ENCODE peak calls at places on chromosomes 7 and 10, in eight cellular contexts. One of them, this sample, is unnamed. For H3K27me3, the result is how much of the 10 kb centered on the place peaks cover.

GRCh38 chr10:112904000-112904399 is 46.0 kb upstream of the TCF7L2 start:
- DNase-seq in tibial artery: no peak
- DNase-seq in hepatocyte: peak
- DNase-seq in HCT116: peak
- DNase-seq in heart left ventricle: no peak
- DNase-seq in SK-N-SH: no peak
- DNase-seq in pancreas: no peak
- DNase-seq in WERI-Rb-1: no peak
- DNase-seq in this sample: peak

GRCh38 chr7:1321411-1322239 is 89.0 kb downstream of the UNCX start:
- DNase-seq in tibial artery: no peak
- DNase-seq in hepatocyte: no peak
- DNase-seq in HCT116: no peak
- DNase-seq in heart left ventricle: no peak
- DNase-seq in SK-N-SH: peak
- DNase-seq in pancreas: no peak
- DNase-seq in WERI-Rb-1: peak
- DNase-seq in this sample: no peak

GRCh38 chr10:29811751-29812427 is 177.1 kb upstream of the SVIL start:
- DNase-seq in tibial artery: peak
- DNase-seq in hepatocyte: peak
- DNase-seq in HCT116: no peak
- DNase-seq in heart left ventricle: peak
- DNase-seq in SK-N-SH: peak
- DNase-seq in pancreas: peak
- DNase-seq in WERI-Rb-1: no peak
- DNase-seq in this sample: peak

GRCh38 chr7:37195388-37195787 is 253.3 kb downstream of the ELMO1 start:
- DNase-seq in tibial artery: no peak
- DNase-seq in hepatocyte: no peak
- DNase-seq in HCT116: no peak
- DNase-seq in heart left ventricle: no peak
- DNase-seq in SK-N-SH: no peak
- DNase-seq in pancreas: no peak
- DNase-seq in WERI-Rb-1: no peak
- DNase-seq in this sample: no peak

GRCh38 chr10:102352066-102352715 is 43.3 kb upstream of the NFKB2 start:
- DNase-seq in tibial artery: no peak
- DNase-seq in hepatocyte: peak
- DNase-seq in HCT116: peak
- DNase-seq in heart left ventricle: peak
- DNase-seq in SK-N-SH: peak
- DNase-seq in pancreas: peak
- DNase-seq in WERI-Rb-1: peak
- DNase-seq in this sample: peak

GRCh38 chr10:85787393-85787792 is 579.2 kb downstream of the GRID1 start:
- DNase-seq in tibial artery: no peak
- DNase-seq in hepatocyte: no peak
- DNase-seq in HCT116: no peak
- DNase-seq in heart left ventricle: no peak
- DNase-seq in SK-N-SH: no peak
- DNase-seq in pancreas: no peak
- DNase-seq in WERI-Rb-1: no peak
- DNase-seq in this sample: no peak

GRCh38 chr7:5523052-5523711 is 99.5 kb upstream of the TNRC18 start:
- DNase-seq in tibial artery: no peak
- DNase-seq in hepatocyte: peak
- DNase-seq in HCT116: no peak
- DNase-seq in heart left ventricle: peak
- DNase-seq in SK-N-SH: no peak
- DNase-seq in pancreas: no peak
- DNase-seq in WERI-Rb-1: no peak
- DNase-seq in this sample: no peak

GRCh38 chr7:82964150-82964882 is 198.4 kb downstream of the PCLO start:
- DNase-seq in tibial artery: no peak
- DNase-seq in hepatocyte: no peak
- DNase-seq in HCT116: no peak
- DNase-seq in heart left ventricle: no peak
- DNase-seq in SK-N-SH: no peak
- DNase-seq in pancreas: no peak
- DNase-seq in WERI-Rb-1: no peak
- DNase-seq in this sample: no peak

GRCh38 chr10:13627459-13628310 is 40.9 kb downstream of the PRPF18 start:
- DNase-seq in tibial artery: no peak
- DNase-seq in hepatocyte: no peak
- DNase-seq in HCT116: no peak
- DNase-seq in heart left ventricle: no peak
- DNase-seq in SK-N-SH: no peak
- DNase-seq in pancreas: no peak
- DNase-seq in WERI-Rb-1: no peak
- DNase-seq in this sample: no peak

GRCh38 chr10:132643709-132644543 is 106.3 kb downstream of the INPP5A start:
- DNase-seq in tibial artery: peak
- DNase-seq in hepatocyte: no peak
- DNase-seq in HCT116: no peak
- DNase-seq in heart left ventricle: no peak
- DNase-seq in SK-N-SH: peak
- DNase-seq in pancreas: no peak
- DNase-seq in WERI-Rb-1: peak
- DNase-seq in this sample: no peak

GRCh38 chr7:116177009-116177408 is 33.3 kb upstream of the TES start:
- DNase-seq in tibial artery: no peak
- DNase-seq in hepatocyte: no peak
- DNase-seq in HCT116: no peak
- DNase-seq in heart left ventricle: no peak
- DNase-seq in SK-N-SH: no peak
- DNase-seq in pancreas: no peak
- DNase-seq in WERI-Rb-1: no peak
- DNase-seq in this sample: peak

GRCh38 chr7:69402696-69403095 is 195.6 kb upstream of the AUTS2 start:
- DNase-seq in tibial artery: no peak
- DNase-seq in hepatocyte: no peak
- DNase-seq in HCT116: no peak
- DNase-seq in heart left ventricle: no peak
- DNase-seq in SK-N-SH: no peak
- DNase-seq in pancreas: no peak
- DNase-seq in WERI-Rb-1: peak
- DNase-seq in this sample: no peak

GRCh38 chr7:7254908-7255307 is 72.6 kb downstream of the C1GALT1 start:
- DNase-seq in tibial artery: no peak
- DNase-seq in hepatocyte: peak
- DNase-seq in HCT116: no peak
- DNase-seq in heart left ventricle: no peak
- DNase-seq in SK-N-SH: no peak
- DNase-seq in pancreas: no peak
- DNase-seq in WERI-Rb-1: no peak
- DNase-seq in this sample: no peak

GRCh38 chr7:91628742-91629141 is 251.8 kb downstream of the MTERF1 start:
- DNase-seq in tibial artery: no peak
- DNase-seq in hepatocyte: no peak
- DNase-seq in HCT116: no peak
- DNase-seq in heart left ventricle: peak
- DNase-seq in SK-N-SH: peak
- DNase-seq in pancreas: no peak
- DNase-seq in WERI-Rb-1: no peak
- DNase-seq in this sample: no peak

GRCh38 chr7:91634485-91635177 is 245.9 kb downstream of the MTERF1 start:
- DNase-seq in tibial artery: no peak
- DNase-seq in hepatocyte: no peak
- DNase-seq in HCT116: no peak
- DNase-seq in heart left ventricle: no peak
- DNase-seq in SK-N-SH: no peak
- DNase-seq in pancreas: no peak
- DNase-seq in WERI-Rb-1: no peak
- DNase-seq in this sample: no peak

GRCh38 chr7:91632234-91632947 is 248.1 kb downstream of the MTERF1 start:
- DNase-seq in tibial artery: no peak
- DNase-seq in hepatocyte: no peak
- DNase-seq in HCT116: no peak
- DNase-seq in heart left ventricle: no peak
- DNase-seq in SK-N-SH: no peak
- DNase-seq in pancreas: no peak
- DNase-seq in WERI-Rb-1: no peak
- DNase-seq in this sample: no peak

GRCh38 chr7:91632948-91633519 is 247.5 kb downstream of the MTERF1 start:
- DNase-seq in tibial artery: no peak
- DNase-seq in hepatocyte: no peak
- DNase-seq in HCT116: no peak
- DNase-seq in heart left ventricle: no peak
- DNase-seq in SK-N-SH: no peak
- DNase-seq in pancreas: no peak
- DNase-seq in WERI-Rb-1: no peak
- DNase-seq in this sample: no peak

DNA sequence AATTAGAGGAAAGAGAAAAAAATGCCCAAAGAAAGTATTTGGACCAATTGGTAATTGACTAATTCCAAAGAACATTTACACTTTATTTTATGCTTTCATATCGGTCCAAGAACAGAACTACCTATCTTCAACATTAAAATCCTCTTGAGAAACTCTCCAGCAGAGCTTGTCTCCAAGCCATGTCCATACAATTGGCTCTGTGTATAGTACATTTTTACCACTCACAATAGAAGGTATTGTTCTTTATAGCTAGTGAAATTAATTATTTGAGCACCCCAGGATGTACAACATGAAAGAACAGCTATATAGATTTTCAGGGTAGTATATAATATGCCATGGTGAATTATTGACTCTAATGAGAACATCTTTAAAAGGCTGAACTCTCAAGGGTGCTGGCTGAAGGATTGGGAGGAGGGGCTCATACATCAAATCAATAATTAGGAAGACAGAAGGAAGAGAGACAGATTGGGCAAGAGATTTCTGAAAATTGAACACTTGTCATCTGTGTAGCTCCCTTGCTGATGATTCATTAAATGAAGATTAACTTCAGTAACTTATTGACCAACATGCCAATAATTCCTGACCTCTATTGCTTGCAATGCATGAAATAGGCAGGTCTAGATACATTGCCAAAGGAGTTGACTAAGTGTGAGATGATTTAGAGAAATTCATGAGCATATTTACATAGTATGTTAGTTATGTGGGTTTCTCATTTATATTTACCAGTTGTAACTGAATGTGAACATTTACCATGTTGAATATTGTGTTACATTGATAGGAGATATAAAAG is 249.7 kb downstream of the MTERF1 start:
- DNase-seq in tibial artery: no peak
- DNase-seq in hepatocyte: no peak
- DNase-seq in HCT116: no peak
- DNase-seq in heart left ventricle: no peak
- DNase-seq in SK-N-SH: no peak
- DNase-seq in pancreas: no peak
- DNase-seq in WERI-Rb-1: no peak
- DNase-seq in this sample: no peak
- TF ChIP-seq CTCF in tibial artery: no peak
- TF ChIP-seq CTCF in hepatocyte: no peak
- TF ChIP-seq CTCF in HCT116: no peak
- TF ChIP-seq CTCF in heart left ventricle: no peak
- TF ChIP-seq CTCF in SK-N-SH: no peak
- TF ChIP-seq CTCF in pancreas: no peak
- TF ChIP-seq CTCF in WERI-Rb-1: no peak
- TF ChIP-seq CTCF in this sample: no peak

DNA sequence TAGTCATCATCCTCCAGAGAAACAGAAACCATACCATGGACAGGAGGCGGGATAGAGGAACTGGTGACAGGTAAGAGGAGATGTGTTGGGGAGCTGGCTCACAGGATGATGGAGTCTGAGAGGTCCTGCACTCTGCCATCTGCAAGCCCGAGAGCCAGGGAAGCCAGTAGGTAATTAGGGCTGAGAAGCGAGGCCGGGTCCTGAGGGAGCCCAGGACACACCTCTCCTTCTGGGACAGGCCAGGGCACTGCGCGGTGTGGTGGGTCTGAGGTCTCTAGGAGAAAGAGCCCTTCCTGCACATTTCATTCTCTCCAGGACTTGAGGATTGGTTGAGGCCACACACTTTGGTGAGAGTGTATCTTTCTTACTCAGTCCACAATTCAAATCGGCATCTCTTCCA is 415.5 kb downstream of the GLRX3 start:
- DNase-seq in tibial artery: no peak
- DNase-seq in hepatocyte: no peak
- DNase-seq in HCT116: no peak
- DNase-seq in heart left ventricle: no peak
- DNase-seq in SK-N-SH: no peak
- DNase-seq in pancreas: no peak
- DNase-seq in WERI-Rb-1: no peak
- DNase-seq in this sample: no peak
- H3K27me3 ChIP-seq in tibial artery: under half
- H3K27me3 ChIP-seq in hepatocyte: under half
- H3K27me3 ChIP-seq in HCT116: under half
- H3K27me3 ChIP-seq in heart left ventricle: under half
- H3K27me3 ChIP-seq in SK-N-SH: under half
- H3K27me3 ChIP-seq in pancreas: under half
- H3K27me3 ChIP-seq in WERI-Rb-1: under half
- H3K27me3 ChIP-seq in this sample: under half

GRCh38 chr10:24213881-24214280 is 4.9 kb downstream of the KIAA1217 start:
- DNase-seq in tibial artery: no peak
- DNase-seq in hepatocyte: no peak
- DNase-seq in HCT116: no peak
- DNase-seq in heart left ventricle: no peak
- DNase-seq in SK-N-SH: no peak
- DNase-seq in pancreas: no peak
- DNase-seq in WERI-Rb-1: no peak
- DNase-seq in this sample: no peak
- H3K27ac ChIP-seq in tibial artery: no peak
- H3K27ac ChIP-seq in hepatocyte: no peak
- H3K27ac ChIP-seq in HCT116: no peak
- H3K27ac ChIP-seq in heart left ventricle: no peak
- H3K27ac ChIP-seq in SK-N-SH: no peak
- H3K27ac ChIP-seq in pancreas: no peak
- H3K27ac ChIP-seq in WERI-Rb-1: no peak
- H3K27ac ChIP-seq in this sample: no peak

GRCh38 chr10:34369120-34369519 is 446.0 kb downstream of the PARD3 start:
- DNase-seq in tibial artery: no peak
- DNase-seq in hepatocyte: no peak
- DNase-seq in HCT116: no peak
- DNase-seq in heart left ventricle: no peak
- DNase-seq in SK-N-SH: no peak
- DNase-seq in pancreas: no peak
- DNase-seq in WERI-Rb-1: no peak
- DNase-seq in this sample: no peak

GRCh38 chr10:34364253-34365037 is 450.7 kb downstream of the PARD3 start:
- DNase-seq in tibial artery: no peak
- DNase-seq in hepatocyte: no peak
- DNase-seq in HCT116: no peak
- DNase-seq in heart left ventricle: no peak
- DNase-seq in SK-N-SH: no peak
- DNase-seq in pancreas: no peak
- DNase-seq in WERI-Rb-1: no peak
- DNase-seq in this sample: no peak

GRCh38 chr10:34372509-34372908 is 442.6 kb downstream of the PARD3 start:
- DNase-seq in tibial artery: no peak
- DNase-seq in hepatocyte: no peak
- DNase-seq in HCT116: no peak
- DNase-seq in heart left ventricle: no peak
- DNase-seq in SK-N-SH: no peak
- DNase-seq in pancreas: no peak
- DNase-seq in WERI-Rb-1: no peak
- DNase-seq in this sample: no peak

DNA sequence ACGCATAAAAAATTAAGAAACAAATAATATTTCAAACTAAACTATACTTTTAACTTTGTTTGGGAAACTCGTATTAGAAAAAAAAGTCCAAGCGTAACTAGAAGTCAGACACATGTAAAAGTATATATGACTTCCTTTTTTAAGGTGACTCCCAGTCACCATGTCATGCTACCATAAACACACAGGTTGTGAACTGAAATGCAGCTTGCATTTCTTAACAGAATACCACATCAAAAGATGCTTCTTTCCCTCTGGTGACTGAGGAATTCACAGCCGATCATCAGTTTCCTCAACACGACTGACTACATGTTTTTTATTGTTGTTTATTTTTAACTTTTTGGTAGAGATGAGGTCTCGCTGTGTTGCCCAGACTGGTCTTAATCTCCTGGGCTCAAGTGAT is 445.0 kb downstream of the PARD3 start:
- DNase-seq in tibial artery: no peak
- DNase-seq in hepatocyte: no peak
- DNase-seq in HCT116: no peak
- DNase-seq in heart left ventricle: no peak
- DNase-seq in SK-N-SH: no peak
- DNase-seq in pancreas: no peak
- DNase-seq in WERI-Rb-1: no peak
- DNase-seq in this sample: no peak
- TF ChIP-seq CTCF in tibial artery: no peak
- TF ChIP-seq CTCF in hepatocyte: no peak
- TF ChIP-seq CTCF in HCT116: no peak
- TF ChIP-seq CTCF in heart left ventricle: no peak
- TF ChIP-seq CTCF in SK-N-SH: no peak
- TF ChIP-seq CTCF in pancreas: no peak
- TF ChIP-seq CTCF in WERI-Rb-1: no peak
- TF ChIP-seq CTCF in this sample: no peak